ENCODE peak calls at places on chromosomes 12 and 14, in ten cellular contexts. One of them, this sample, is unnamed. For H3K9me3, the result is how much of the 10 kb centered on the place peaks cover.

GRCh38 chr12:67512061-67512460 is 136.5 kb upstream of the DYRK2 start:
- DNase-seq in CD4-positive, alpha-beta T cell: no peak
- DNase-seq in aorta: no peak
- DNase-seq in effector memory CD4-positive, alpha-beta T cell: no peak
- DNase-seq in cardiac muscle cell: peak
- DNase-seq in MM.1S: no peak
- DNase-seq in SK-N-SH: no peak
- DNase-seq in ascending aorta: no peak
- DNase-seq in psoas muscle: no peak
- DNase-seq in CD8-positive, alpha-beta T cell: no peak
- DNase-seq in this sample: no peak

GRCh38 chr14:63371033-63371432 is 52.3 kb upstream of the GPHB5 start:
- DNase-seq in CD4-positive, alpha-beta T cell: no peak
- DNase-seq in aorta: no peak
- DNase-seq in effector memory CD4-positive, alpha-beta T cell: no peak
- DNase-seq in cardiac muscle cell: no peak
- DNase-seq in MM.1S: no peak
- DNase-seq in SK-N-SH: no peak
- DNase-seq in ascending aorta: no peak
- DNase-seq in psoas muscle: no peak
- DNase-seq in CD8-positive, alpha-beta T cell: no peak
- DNase-seq in this sample: no peak

GRCh38 chr12:131828671-131829350 is 618 bp downstream of the MMP17 start:
- DNase-seq in CD4-positive, alpha-beta T cell: no peak
- DNase-seq in aorta: peak
- DNase-seq in effector memory CD4-positive, alpha-beta T cell: no peak
- DNase-seq in cardiac muscle cell: peak
- DNase-seq in MM.1S: no peak
- DNase-seq in SK-N-SH: peak
- DNase-seq in ascending aorta: no peak
- DNase-seq in psoas muscle: peak
- DNase-seq in CD8-positive, alpha-beta T cell: no peak
- DNase-seq in this sample: no peak

GRCh38 chr14:20427231-20428009 is 8.5 kb downstream of the KLHL33 start:
- DNase-seq in CD4-positive, alpha-beta T cell: no peak
- DNase-seq in aorta: no peak
- DNase-seq in effector memory CD4-positive, alpha-beta T cell: no peak
- DNase-seq in cardiac muscle cell: peak
- DNase-seq in MM.1S: no peak
- DNase-seq in SK-N-SH: no peak
- DNase-seq in ascending aorta: no peak
- DNase-seq in psoas muscle: no peak
- DNase-seq in CD8-positive, alpha-beta T cell: no peak
- DNase-seq in this sample: no peak

GRCh38 chr12:54579696-54580333 is 8.6 kb downstream of the PPP1R1A start:
- DNase-seq in CD4-positive, alpha-beta T cell: peak
- DNase-seq in aorta: peak
- DNase-seq in effector memory CD4-positive, alpha-beta T cell: peak
- DNase-seq in cardiac muscle cell: peak
- DNase-seq in MM.1S: peak
- DNase-seq in SK-N-SH: peak
- DNase-seq in ascending aorta: peak
- DNase-seq in psoas muscle: peak
- DNase-seq in CD8-positive, alpha-beta T cell: peak
- DNase-seq in this sample: peak

GRCh38 chr12:770474-770873 is 18.1 kb downstream of the WNK1 start:
- DNase-seq in CD4-positive, alpha-beta T cell: no peak
- DNase-seq in aorta: no peak
- DNase-seq in effector memory CD4-positive, alpha-beta T cell: no peak
- DNase-seq in cardiac muscle cell: no peak
- DNase-seq in MM.1S: peak
- DNase-seq in SK-N-SH: no peak
- DNase-seq in ascending aorta: no peak
- DNase-seq in psoas muscle: no peak
- DNase-seq in CD8-positive, alpha-beta T cell: no peak
- DNase-seq in this sample: no peak

GRCh38 chr12:12083688-12084087 is 12.9 kb downstream of the BCL2L14 start:
- DNase-seq in CD4-positive, alpha-beta T cell: no peak
- DNase-seq in aorta: no peak
- DNase-seq in effector memory CD4-positive, alpha-beta T cell: no peak
- DNase-seq in cardiac muscle cell: no peak
- DNase-seq in MM.1S: no peak
- DNase-seq in SK-N-SH: no peak
- DNase-seq in ascending aorta: no peak
- DNase-seq in psoas muscle: no peak
- DNase-seq in CD8-positive, alpha-beta T cell: no peak
- DNase-seq in this sample: no peak

GRCh38 chr12:126616441-126616840 is 1551.2 kb downstream of the AACS start:
- DNase-seq in CD4-positive, alpha-beta T cell: no peak
- DNase-seq in aorta: no peak
- DNase-seq in effector memory CD4-positive, alpha-beta T cell: no peak
- DNase-seq in cardiac muscle cell: no peak
- DNase-seq in MM.1S: no peak
- DNase-seq in SK-N-SH: no peak
- DNase-seq in ascending aorta: no peak
- DNase-seq in psoas muscle: no peak
- DNase-seq in CD8-positive, alpha-beta T cell: no peak
- DNase-seq in this sample: no peak

GRCh38 chr14:94051779-94052178 is 25.6 kb downstream of the OTUB2 start:
- DNase-seq in CD4-positive, alpha-beta T cell: no peak
- DNase-seq in aorta: no peak
- DNase-seq in effector memory CD4-positive, alpha-beta T cell: no peak
- DNase-seq in cardiac muscle cell: no peak
- DNase-seq in MM.1S: no peak
- DNase-seq in SK-N-SH: no peak
- DNase-seq in ascending aorta: no peak
- DNase-seq in psoas muscle: no peak
- DNase-seq in CD8-positive, alpha-beta T cell: no peak
- DNase-seq in this sample: no peak

GRCh38 chr14:94049625-94050023 is 23.5 kb downstream of the OTUB2 start:
- DNase-seq in CD4-positive, alpha-beta T cell: no peak
- DNase-seq in aorta: no peak
- DNase-seq in effector memory CD4-positive, alpha-beta T cell: no peak
- DNase-seq in cardiac muscle cell: no peak
- DNase-seq in MM.1S: no peak
- DNase-seq in SK-N-SH: no peak
- DNase-seq in ascending aorta: no peak
- DNase-seq in psoas muscle: no peak
- DNase-seq in CD8-positive, alpha-beta T cell: no peak
- DNase-seq in this sample: no peak

GRCh38 chr14:94051115-94051514 is 25.0 kb downstream of the OTUB2 start:
- DNase-seq in CD4-positive, alpha-beta T cell: no peak
- DNase-seq in aorta: no peak
- DNase-seq in effector memory CD4-positive, alpha-beta T cell: no peak
- DNase-seq in cardiac muscle cell: peak
- DNase-seq in MM.1S: no peak
- DNase-seq in SK-N-SH: no peak
- DNase-seq in ascending aorta: no peak
- DNase-seq in psoas muscle: no peak
- DNase-seq in CD8-positive, alpha-beta T cell: no peak
- DNase-seq in this sample: no peak

GRCh38 chr14:94048676-94049624 is 22.8 kb downstream of the OTUB2 start:
- DNase-seq in CD4-positive, alpha-beta T cell: no peak
- DNase-seq in aorta: no peak
- DNase-seq in effector memory CD4-positive, alpha-beta T cell: no peak
- DNase-seq in cardiac muscle cell: no peak
- DNase-seq in MM.1S: no peak
- DNase-seq in SK-N-SH: peak
- DNase-seq in ascending aorta: no peak
- DNase-seq in psoas muscle: no peak
- DNase-seq in CD8-positive, alpha-beta T cell: no peak
- DNase-seq in this sample: no peak

DNA sequence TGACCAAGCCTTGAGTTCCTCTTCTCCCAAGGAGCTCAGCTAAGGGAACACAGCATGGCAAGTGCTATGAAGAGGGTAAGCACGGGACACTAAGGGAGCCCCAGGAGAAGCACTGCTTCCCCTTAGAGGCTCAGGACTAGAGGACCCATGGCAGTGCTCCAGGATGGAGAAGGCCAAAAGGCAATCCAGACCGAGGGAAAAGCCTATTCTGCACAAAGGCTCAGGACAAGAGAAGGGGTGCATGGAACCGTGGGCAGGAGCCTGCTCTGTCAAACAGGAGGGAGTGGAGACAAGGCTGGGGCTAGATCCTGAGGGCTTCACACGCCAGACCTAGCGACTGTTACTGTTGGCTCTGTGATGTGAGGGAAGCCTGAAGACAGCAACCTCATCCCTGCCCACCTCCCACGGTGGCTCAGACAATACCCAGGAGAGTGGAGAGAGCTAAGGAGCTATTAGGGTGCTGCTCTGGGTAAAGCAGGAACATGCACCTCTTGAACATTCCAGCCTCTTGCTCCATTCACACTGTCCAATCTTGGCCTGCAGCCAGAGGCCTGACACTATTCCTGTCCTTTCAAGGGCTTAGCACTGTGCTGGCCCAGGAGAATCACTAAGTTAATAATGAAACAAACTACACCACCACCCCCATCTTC is 24.2 kb downstream of the OTUB2 start:
- DNase-seq in CD4-positive, alpha-beta T cell: no peak
- DNase-seq in aorta: no peak
- DNase-seq in effector memory CD4-positive, alpha-beta T cell: no peak
- DNase-seq in cardiac muscle cell: no peak
- DNase-seq in MM.1S: no peak
- DNase-seq in SK-N-SH: no peak
- DNase-seq in ascending aorta: no peak
- DNase-seq in psoas muscle: peak
- DNase-seq in CD8-positive, alpha-beta T cell: no peak
- DNase-seq in this sample: no peak
- H3K27ac ChIP-seq in CD4-positive, alpha-beta T cell: no peak
- H3K27ac ChIP-seq in aorta: no peak
- H3K27ac ChIP-seq in effector memory CD4-positive, alpha-beta T cell: no peak
- H3K27ac ChIP-seq in cardiac muscle cell: peak
- H3K27ac ChIP-seq in MM.1S: no peak
- H3K27ac ChIP-seq in SK-N-SH: no peak
- H3K27ac ChIP-seq in ascending aorta: no peak
- H3K27ac ChIP-seq in psoas muscle: no peak
- H3K27ac ChIP-seq in CD8-positive, alpha-beta T cell: no peak
- H3K27ac ChIP-seq in this sample: no peak

GRCh38 chr12:132953771-132954170 is 2.3 kb downstream of the ZNF605 start:
- DNase-seq in CD4-positive, alpha-beta T cell: no peak
- DNase-seq in aorta: no peak
- DNase-seq in effector memory CD4-positive, alpha-beta T cell: no peak
- DNase-seq in cardiac muscle cell: no peak
- DNase-seq in MM.1S: no peak
- DNase-seq in SK-N-SH: no peak
- DNase-seq in ascending aorta: no peak
- DNase-seq in psoas muscle: no peak
- DNase-seq in CD8-positive, alpha-beta T cell: no peak
- DNase-seq in this sample: no peak

GRCh38 chr12:132951649-132952048 is 4.5 kb downstream of the ZNF605 start:
- DNase-seq in CD4-positive, alpha-beta T cell: no peak
- DNase-seq in aorta: no peak
- DNase-seq in effector memory CD4-positive, alpha-beta T cell: no peak
- DNase-seq in cardiac muscle cell: no peak
- DNase-seq in MM.1S: no peak
- DNase-seq in SK-N-SH: no peak
- DNase-seq in ascending aorta: no peak
- DNase-seq in psoas muscle: no peak
- DNase-seq in CD8-positive, alpha-beta T cell: no peak
- DNase-seq in this sample: no peak

GRCh38 chr12:132950844-132951535 is 5.1 kb downstream of the ZNF605 start:
- DNase-seq in CD4-positive, alpha-beta T cell: no peak
- DNase-seq in aorta: no peak
- DNase-seq in effector memory CD4-positive, alpha-beta T cell: no peak
- DNase-seq in cardiac muscle cell: no peak
- DNase-seq in MM.1S: no peak
- DNase-seq in SK-N-SH: no peak
- DNase-seq in ascending aorta: no peak
- DNase-seq in psoas muscle: no peak
- DNase-seq in CD8-positive, alpha-beta T cell: no peak
- DNase-seq in this sample: no peak

GRCh38 chr12:132953163-132953425 is 3.0 kb downstream of the ZNF605 start:
- DNase-seq in CD4-positive, alpha-beta T cell: no peak
- DNase-seq in aorta: no peak
- DNase-seq in effector memory CD4-positive, alpha-beta T cell: no peak
- DNase-seq in cardiac muscle cell: no peak
- DNase-seq in MM.1S: no peak
- DNase-seq in SK-N-SH: no peak
- DNase-seq in ascending aorta: no peak
- DNase-seq in psoas muscle: no peak
- DNase-seq in CD8-positive, alpha-beta T cell: no peak
- DNase-seq in this sample: no peak

DNA sequence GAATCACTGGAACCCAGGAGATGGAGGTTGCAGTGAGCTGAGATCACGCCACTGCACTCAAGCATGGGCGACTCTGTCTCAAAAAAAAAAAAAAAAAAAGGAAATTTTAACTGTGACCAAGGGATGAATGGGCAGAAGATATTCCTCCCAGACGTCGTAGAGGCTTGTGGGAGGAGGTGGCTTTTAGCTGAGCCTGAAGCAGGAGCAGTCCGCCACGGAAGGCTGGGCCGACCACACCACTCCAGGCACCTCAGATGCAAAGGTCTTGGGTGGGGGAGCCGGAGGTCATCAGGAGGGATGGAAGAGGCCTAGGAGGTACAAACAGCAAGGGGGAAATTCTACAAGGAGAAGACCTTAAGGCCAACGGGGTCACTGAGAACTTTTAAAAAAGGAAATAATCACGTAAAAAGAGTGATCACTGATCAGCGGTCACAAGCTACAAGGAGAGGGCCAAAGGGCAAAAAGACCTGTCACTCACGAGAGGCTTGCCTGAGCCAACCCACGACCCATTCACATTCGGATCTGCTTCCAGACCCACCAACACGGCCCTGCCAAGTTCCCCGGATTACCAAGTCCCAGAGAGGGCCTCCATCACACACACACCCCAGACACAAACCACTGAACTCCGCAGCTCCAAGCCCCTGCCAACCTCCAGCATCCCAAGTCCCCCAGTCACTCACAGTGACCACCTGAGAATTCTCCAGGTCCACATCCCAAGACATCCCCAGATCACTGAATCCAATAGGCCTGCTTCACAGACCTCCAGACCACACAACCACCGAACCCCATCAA is 3.5 kb downstream of the ZNF605 start:
- DNase-seq in CD4-positive, alpha-beta T cell: no peak
- DNase-seq in aorta: no peak
- DNase-seq in effector memory CD4-positive, alpha-beta T cell: no peak
- DNase-seq in cardiac muscle cell: no peak
- DNase-seq in MM.1S: no peak
- DNase-seq in SK-N-SH: no peak
- DNase-seq in ascending aorta: no peak
- DNase-seq in psoas muscle: no peak
- DNase-seq in CD8-positive, alpha-beta T cell: no peak
- DNase-seq in this sample: no peak
- H3K9me3 ChIP-seq in CD4-positive, alpha-beta T cell: under half
- H3K9me3 ChIP-seq in aorta: under half
- H3K9me3 ChIP-seq in effector memory CD4-positive, alpha-beta T cell: under half
- H3K9me3 ChIP-seq in cardiac muscle cell: under half
- H3K9me3 ChIP-seq in MM.1S: under half
- H3K9me3 ChIP-seq in SK-N-SH: under half
- H3K9me3 ChIP-seq in ascending aorta: half or more
- H3K9me3 ChIP-seq in psoas muscle: under half
- H3K9me3 ChIP-seq in CD8-positive, alpha-beta T cell: under half
- H3K9me3 ChIP-seq in this sample: under half

DNA sequence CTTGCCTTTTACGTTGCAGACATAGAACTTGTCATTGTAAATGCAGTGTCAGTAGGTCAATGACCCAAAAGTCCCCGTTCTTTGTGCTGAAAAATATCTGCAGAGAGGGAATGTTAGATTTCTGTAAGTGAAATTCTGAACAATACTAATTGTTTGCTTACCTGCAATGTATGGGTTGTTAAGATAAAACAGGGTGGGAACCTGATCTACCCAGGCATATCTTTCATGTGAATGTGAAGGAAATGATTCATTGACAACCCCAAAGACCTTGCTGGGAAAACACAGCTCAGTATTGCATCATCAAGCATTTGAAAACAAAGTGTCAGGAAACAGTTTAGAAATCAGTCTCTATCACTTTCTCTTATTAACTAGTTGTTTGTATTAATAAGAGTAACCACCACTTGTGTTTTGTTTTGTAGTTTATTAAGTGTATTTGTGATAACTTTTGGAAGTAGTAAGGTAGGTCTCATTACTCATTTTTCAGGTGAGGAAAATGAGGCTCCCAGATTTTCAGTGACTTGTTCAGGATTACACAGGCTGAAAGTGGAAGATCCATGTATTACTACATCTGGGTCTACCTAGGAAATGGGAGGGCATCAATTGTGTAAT is 57.9 kb upstream of the SLC38A2 start:
- DNase-seq in CD4-positive, alpha-beta T cell: no peak
- DNase-seq in aorta: no peak
- DNase-seq in effector memory CD4-positive, alpha-beta T cell: no peak
- DNase-seq in cardiac muscle cell: peak
- DNase-seq in MM.1S: no peak
- DNase-seq in SK-N-SH: no peak
- DNase-seq in ascending aorta: no peak
- DNase-seq in psoas muscle: no peak
- DNase-seq in CD8-positive, alpha-beta T cell: no peak
- DNase-seq in this sample: no peak
- H3K27ac ChIP-seq in CD4-positive, alpha-beta T cell: no peak
- H3K27ac ChIP-seq in aorta: no peak
- H3K27ac ChIP-seq in effector memory CD4-positive, alpha-beta T cell: no peak
- H3K27ac ChIP-seq in cardiac muscle cell: no peak
- H3K27ac ChIP-seq in MM.1S: no peak
- H3K27ac ChIP-seq in SK-N-SH: peak
- H3K27ac ChIP-seq in ascending aorta: no peak
- H3K27ac ChIP-seq in psoas muscle: peak
- H3K27ac ChIP-seq in CD8-positive, alpha-beta T cell: no peak
- H3K27ac ChIP-seq in this sample: peak

GRCh38 chr14:106681161-106681955 is 1155.0 kb downstream of the TMEM121 start:
- DNase-seq in CD4-positive, alpha-beta T cell: no peak
- DNase-seq in aorta: no peak
- DNase-seq in effector memory CD4-positive, alpha-beta T cell: no peak
- DNase-seq in cardiac muscle cell: no peak
- DNase-seq in MM.1S: no peak
- DNase-seq in SK-N-SH: no peak
- DNase-seq in ascending aorta: no peak
- DNase-seq in psoas muscle: no peak
- DNase-seq in CD8-positive, alpha-beta T cell: no peak
- DNase-seq in this sample: no peak
- H3K9me3 ChIP-seq in CD4-positive, alpha-beta T cell: under half
- H3K9me3 ChIP-seq in aorta: under half
- H3K9me3 ChIP-seq in effector memory CD4-positive, alpha-beta T cell: under half
- H3K9me3 ChIP-seq in cardiac muscle cell: under half
- H3K9me3 ChIP-seq in MM.1S: under half
- H3K9me3 ChIP-seq in SK-N-SH: under half
- H3K9me3 ChIP-seq in ascending aorta: under half
- H3K9me3 ChIP-seq in psoas muscle: under half
- H3K9me3 ChIP-seq in CD8-positive, alpha-beta T cell: under half
- H3K9me3 ChIP-seq in this sample: under half

This sample was measured in tibial nerve.